ENCODE peak calls at places on chromosomes 16 and 17, in ten cellular contexts. U is hepatic stellate cell; M is islet precursor cell; P is AG09319; O is pancreas; R is MV-4-11; B is epithelial cell of prostate; J is activated T-helper 9 cell treated with anti-CD3 and anti-CD28 coated beads, Interleukin-2, amount 50 U/mL, for 16 hours; N is AG04449; Y is mesendoderm. Q is an unnamed sample.

GRCh38 chr16:19094542-19095365 is 19.0 kb upstream of the ITPRIPL2 start:
- DNase-seq in U (no peak), M (no peak), P (no peak), O (no peak), R (peak; percentile 90), B (no peak), J (no peak), N (no peak), Y (no peak), Q (no peak)

GRCh38 chr16:9138731-9139501 is 47.5 kb downstream of the HAPSTR1 start:
- DNase-seq in U (peak; percentile 70), M (peak; percentile 87), P (no peak), O (peak; percentile 88), R (peak; percentile 41), B (no peak), J (peak; percentile 37), N (no peak), Y (peak; percentile 86), Q (peak; percentile 47)

GRCh38 chr16:67506468-67506867 is 22.2 kb upstream of the RIPOR1 start:
- DNase-seq in U (no peak), M (no peak), P (no peak), O (no peak), R (no peak), B (no peak), J (no peak), N (no peak), Y (no peak), Q (no peak)

GRCh38 chr17:9522074-9522473 is 53.5 kb downstream of the STX8 start:
- DNase-seq in U (peak; percentile 40), M (no peak), P (peak; percentile 20), O (no peak), R (peak; percentile 36), B (no peak), J (no peak), N (no peak), Y (peak; percentile 60), Q (peak; percentile 64)

GRCh38 chr16:24180451-24180850 is 75.7 kb upstream of the CACNG3 start:
- DNase-seq in U (no peak), M (no peak), P (no peak), O (no peak), R (no peak), B (no peak), J (no peak), N (no peak), Y (no peak), Q (no peak)

GRCh38 chr16:80466024-80466986 is 74.5 kb upstream of the DYNLRB2 start:
- DNase-seq in U (peak; percentile 57), M (peak; percentile 78), P (peak; percentile 11), O (peak; percentile 76), R (peak; percentile 77), B (no peak), J (peak; percentile 23), N (no peak), Y (peak; percentile 71), Q (peak; percentile 65)

GRCh38 chr17:7884581-7885356 is 3.8 kb upstream of the CHD3 start:
- DNase-seq in U (peak; percentile 28), M (peak; percentile 58), P (no peak), O (no peak), R (no peak), B (no peak), J (peak; percentile 34), N (no peak), Y (no peak), Q (no peak)

GRCh38 chr17:27654136-27654535 is 23.1 kb downstream of the LGALS9 start:
- DNase-seq in U (no peak), M (no peak), P (no peak), O (no peak), R (no peak), B (no peak), J (no peak), N (no peak), Y (no peak), Q (no peak)

GRCh38 chr17:75228305-75228704 is 22.8 kb downstream of the NUP85 start:
- DNase-seq in U (no peak), M (peak; percentile 45), P (no peak), O (no peak), R (peak; percentile 97), B (no peak), J (no peak), N (no peak), Y (no peak), Q (no peak)

GRCh38 chr17:45265823-45266222 is 3.9 kb upstream of the SPATA32 start:
- DNase-seq in U (peak; percentile 95), M (no peak), P (peak; percentile 78), O (no peak), R (peak; percentile 19), B (no peak), J (no peak), N (peak; percentile 64), Y (no peak), Q (no peak)

GRCh38 chr17:48995871-48996695 is 1.1 kb upstream of the IGF2BP1 start:
- DNase-seq in U (peak; percentile 58), M (peak; percentile 98), P (no peak), O (peak; percentile 68), R (no peak), B (no peak), J (no peak), N (no peak), Y (peak; percentile 99), Q (peak; percentile 83)

GRCh38 chr16:89924298-89924924 is 1.3 kb downstream of the TUBB3 start:
- DNase-seq in U (no peak), M (peak; percentile 72), P (no peak), O (peak; percentile 75), R (peak; percentile 38), B (no peak), J (no peak), N (no peak), Y (peak; percentile 93), Q (peak; percentile 72)